ENCODE peak calls at places on chromosome 19, in ten cellular contexts. One of them, this sample, is unnamed.

GRCh38 chr19:34667349-34668076 is 9.4 kb downstream of the SCGB2B2 start:
- DNase-seq in NCI-H146: peak
- DNase-seq in AG08395: no peak
- DNase-seq in Caco-2: no peak
- DNase-seq in NCI-H774: peak
- DNase-seq in memory B cell: no peak
- DNase-seq in fibroblast of pulmonary artery: peak
- DNase-seq in right cardiac atrium: no peak
- DNase-seq in activated CD4-positive, alpha-beta T cell treated with anti-CD3 and anti-CD28 coated beads, Interleukin-2, amount 50 U/mL, for 48 hours: no peak
- DNase-seq in stimulated activated CD4-positive, alpha-beta T cell treated with anti-CD3 and anti-CD28 coated beads, TNF-alpha, amount 100 ng/mL, for 24 hours: no peak
- DNase-seq in this sample: no peak

GRCh38 chr19:2199215-2199614 is 35.5 kb downstream of the DOT1L start:
- DNase-seq in Caco-2: no peak
- DNase-seq in fibroblast of pulmonary artery: no peak
- DNase-seq in right cardiac atrium: no peak
- DNase-seq in AG08395: no peak
- DNase-seq in activated CD4-positive, alpha-beta T cell treated with anti-CD3 and anti-CD28 coated beads, Interleukin-2, amount 50 U/mL, for 48 hours: no peak
- DNase-seq in NCI-H774: no peak
- DNase-seq in stimulated activated CD4-positive, alpha-beta T cell treated with anti-CD3 and anti-CD28 coated beads, TNF-alpha, amount 100 ng/mL, for 24 hours: no peak
- DNase-seq in memory B cell: no peak
- DNase-seq in NCI-H146: no peak
- DNase-seq in this sample: no peak

GRCh38 chr19:772730-773436 is 22.0 kb downstream of the MISP start:
- DNase-seq in stimulated activated CD4-positive, alpha-beta T cell treated with anti-CD3 and anti-CD28 coated beads, TNF-alpha, amount 100 ng/mL, for 24 hours: no peak
- DNase-seq in AG08395: no peak
- DNase-seq in memory B cell: no peak
- DNase-seq in right cardiac atrium: no peak
- DNase-seq in fibroblast of pulmonary artery: no peak
- DNase-seq in NCI-H774: no peak
- DNase-seq in NCI-H146: no peak
- DNase-seq in Caco-2: no peak
- DNase-seq in activated CD4-positive, alpha-beta T cell treated with anti-CD3 and anti-CD28 coated beads, Interleukin-2, amount 50 U/mL, for 48 hours: no peak
- DNase-seq in this sample: no peak

GRCh38 chr19:709196-709964 is 645 bp downstream of the PALM start:
- DNase-seq in memory B cell: no peak
- DNase-seq in NCI-H774: no peak
- DNase-seq in AG08395: no peak
- DNase-seq in fibroblast of pulmonary artery: no peak
- DNase-seq in stimulated activated CD4-positive, alpha-beta T cell treated with anti-CD3 and anti-CD28 coated beads, TNF-alpha, amount 100 ng/mL, for 24 hours: no peak
- DNase-seq in right cardiac atrium: peak
- DNase-seq in activated CD4-positive, alpha-beta T cell treated with anti-CD3 and anti-CD28 coated beads, Interleukin-2, amount 50 U/mL, for 48 hours: no peak
- DNase-seq in Caco-2: no peak
- DNase-seq in NCI-H146: no peak
- DNase-seq in this sample: no peak

GRCh38 chr19:9818175-9818733 is 625 bp downstream of the FBXL12 start:
- DNase-seq in activated CD4-positive, alpha-beta T cell treated with anti-CD3 and anti-CD28 coated beads, Interleukin-2, amount 50 U/mL, for 48 hours: no peak
- DNase-seq in AG08395: no peak
- DNase-seq in NCI-H146: no peak
- DNase-seq in memory B cell: peak
- DNase-seq in NCI-H774: no peak
- DNase-seq in right cardiac atrium: no peak
- DNase-seq in stimulated activated CD4-positive, alpha-beta T cell treated with anti-CD3 and anti-CD28 coated beads, TNF-alpha, amount 100 ng/mL, for 24 hours: peak
- DNase-seq in fibroblast of pulmonary artery: no peak
- DNase-seq in Caco-2: no peak
- DNase-seq in this sample: no peak

GRCh38 chr19:38337360-38337653 is 1.7 kb downstream of the CATSPERG start:
- DNase-seq in NCI-H774: no peak
- DNase-seq in memory B cell: no peak
- DNase-seq in AG08395: no peak
- DNase-seq in NCI-H146: no peak
- DNase-seq in right cardiac atrium: no peak
- DNase-seq in activated CD4-positive, alpha-beta T cell treated with anti-CD3 and anti-CD28 coated beads, Interleukin-2, amount 50 U/mL, for 48 hours: no peak
- DNase-seq in Caco-2: no peak
- DNase-seq in fibroblast of pulmonary artery: no peak
- DNase-seq in stimulated activated CD4-positive, alpha-beta T cell treated with anti-CD3 and anti-CD28 coated beads, TNF-alpha, amount 100 ng/mL, for 24 hours: no peak
- DNase-seq in this sample: no peak

GRCh38 chr19:23917856-23918255 is 3.2 kb downstream of the ZNF726 start:
- DNase-seq in activated CD4-positive, alpha-beta T cell treated with anti-CD3 and anti-CD28 coated beads, Interleukin-2, amount 50 U/mL, for 48 hours: no peak
- DNase-seq in NCI-H146: no peak
- DNase-seq in fibroblast of pulmonary artery: no peak
- DNase-seq in AG08395: no peak
- DNase-seq in NCI-H774: peak
- DNase-seq in memory B cell: no peak
- DNase-seq in stimulated activated CD4-positive, alpha-beta T cell treated with anti-CD3 and anti-CD28 coated beads, TNF-alpha, amount 100 ng/mL, for 24 hours: no peak
- DNase-seq in right cardiac atrium: no peak
- DNase-seq in Caco-2: no peak
- DNase-seq in this sample: no peak

GRCh38 chr19:2560369-2560768 is 84.4 kb downstream of the GADD45B start:
- DNase-seq in fibroblast of pulmonary artery: no peak
- DNase-seq in memory B cell: no peak
- DNase-seq in activated CD4-positive, alpha-beta T cell treated with anti-CD3 and anti-CD28 coated beads, Interleukin-2, amount 50 U/mL, for 48 hours: no peak
- DNase-seq in AG08395: no peak
- DNase-seq in stimulated activated CD4-positive, alpha-beta T cell treated with anti-CD3 and anti-CD28 coated beads, TNF-alpha, amount 100 ng/mL, for 24 hours: no peak
- DNase-seq in NCI-H774: no peak
- DNase-seq in NCI-H146: no peak
- DNase-seq in Caco-2: no peak
- DNase-seq in right cardiac atrium: peak
- DNase-seq in this sample: no peak

GRCh38 chr19:1503089-1503924 is 9.5 kb downstream of the ADAMTSL5 start:
- DNase-seq in NCI-H774: peak
- DNase-seq in AG08395: peak
- DNase-seq in stimulated activated CD4-positive, alpha-beta T cell treated with anti-CD3 and anti-CD28 coated beads, TNF-alpha, amount 100 ng/mL, for 24 hours: peak
- DNase-seq in Caco-2: no peak
- DNase-seq in NCI-H146: no peak
- DNase-seq in memory B cell: peak
- DNase-seq in activated CD4-positive, alpha-beta T cell treated with anti-CD3 and anti-CD28 coated beads, Interleukin-2, amount 50 U/mL, for 48 hours: peak
- DNase-seq in fibroblast of pulmonary artery: peak
- DNase-seq in right cardiac atrium: peak
- DNase-seq in this sample: peak

GRCh38 chr19:19105365-19106060 is 32.8 kb downstream of the TMEM161A start:
- DNase-seq in right cardiac atrium: peak
- DNase-seq in stimulated activated CD4-positive, alpha-beta T cell treated with anti-CD3 and anti-CD28 coated beads, TNF-alpha, amount 100 ng/mL, for 24 hours: no peak
- DNase-seq in AG08395: peak
- DNase-seq in NCI-H146: peak
- DNase-seq in fibroblast of pulmonary artery: peak
- DNase-seq in activated CD4-positive, alpha-beta T cell treated with anti-CD3 and anti-CD28 coated beads, Interleukin-2, amount 50 U/mL, for 48 hours: no peak
- DNase-seq in memory B cell: no peak
- DNase-seq in Caco-2: peak
- DNase-seq in NCI-H774: peak
- DNase-seq in this sample: no peak

This sample was measured in stimulated activated naive CD4-positive, alpha-beta T cell treated with Interleukin-2 at 50 U/mL for 16 hours.